ENCODE peak calls at places on chromosomes 3 and 15, in four cellular contexts. Q is foreskin fibroblast, D is heart left ventricle, R is type B pancreatic cell. V is an unnamed sample.

GRCh38 chr3:50227390-50228183 is 8.4 kb upstream of the GNAI2 start:
- DNase-seq in D (peak; percentile 93), R (peak; percentile 96), Q (peak; percentile 88), V (peak; percentile 84)

GRCh38 chr3:71240035-71240434 is 343.5 kb downstream of the FOXP1 start:
- DNase-seq in R (no peak), Q (no peak), D (peak; percentile 32), V (no peak)

GRCh38 chr15:81814882-81815455 is 230.8 kb downstream of the MEX3B start:
- DNase-seq in R (no peak), D (no peak), Q (no peak), V (no peak)

GRCh38 chr3:171614318-171614967 is 154.2 kb upstream of the TNIK start:
- DNase-seq in R (no peak), Q (no peak), D (peak; percentile 28), V (no peak)

GRCh38 chr15:78913012-78913411 is 31.8 kb downstream of the CTSH start:
- DNase-seq in D (no peak), Q (no peak), R (no peak), V (no peak)

GRCh38 chr15:63439536-63440264 is 58.1 kb upstream of the CA12 start:
- DNase-seq in D (no peak), R (no peak), Q (peak; percentile 42), V (peak; percentile 31)

GRCh38 chr3:101978348-101978747 is 129.0 kb downstream of the NFKBIZ start:
- DNase-seq in D (no peak), Q (no peak), R (no peak), V (no peak)

GRCh38 chr3:123086110-123086642 is 19.4 kb downstream of the PDIA5 start:
- DNase-seq in Q (no peak), R (no peak), D (no peak), V (no peak)

GRCh38 chr3:179450321-179450720 is 949 bp downstream of the GNB4 start:
- DNase-seq in D (no peak), Q (no peak), R (no peak), V (peak; percentile 3)

GRCh38 chr3:123122525-123123315 is 55.9 kb downstream of the PDIA5 start:
- DNase-seq in R (no peak), D (no peak), Q (peak; percentile 21), V (peak; percentile 11)

GRCh38 chr3:154151969-154152368 is 30.8 kb downstream of the ARHGEF26 start:
- DNase-seq in Q (peak; percentile 62), D (no peak), R (no peak), V (no peak)

GRCh38 chr3:52385157-52385556 is 59.7 kb downstream of the SEMA3G start:
- DNase-seq in R (no peak), Q (peak; percentile 20), D (no peak), V (peak; percentile 43)
- TF ChIP-seq CTCF in R (peak; percentile 70), Q (peak; percentile 57), D (no peak), V (peak; percentile 81)

GRCh38 chr3:167100651-167101050 is 279.4 kb downstream of the ZBBX start:
- DNase-seq in D (no peak), Q (no peak), R (no peak), V (no peak)

GRCh38 chr3:167106456-167106855 is 273.6 kb downstream of the ZBBX start:
- DNase-seq in D (no peak), Q (no peak), R (no peak), V (no peak)

GRCh38 chr3:167100200-167100599 is 279.9 kb downstream of the ZBBX start:
- DNase-seq in R (no peak), D (no peak), Q (no peak), V (no peak)

DNA sequence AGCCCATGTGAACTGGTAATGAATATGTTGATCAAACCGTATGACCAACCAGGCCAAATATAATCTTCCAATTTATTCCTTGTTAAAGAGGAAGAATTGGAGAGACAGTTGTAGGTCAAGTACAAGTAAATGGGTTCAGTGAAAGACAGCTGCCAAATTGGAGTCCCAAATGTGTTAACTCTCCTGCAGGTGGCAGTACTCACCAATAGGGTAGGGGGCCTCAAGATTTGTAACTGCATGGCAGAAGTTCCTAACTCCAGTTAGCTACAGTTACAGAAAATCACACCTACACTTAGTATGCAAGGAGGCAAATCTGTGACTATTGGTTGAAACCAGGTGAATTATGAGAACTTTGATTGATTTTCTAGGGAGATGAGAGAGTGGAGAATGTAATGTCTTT is 278.0 kb downstream of the ZBBX start:
- DNase-seq in R (no peak), D (no peak), Q (no peak), V (no peak)
- TF ChIP-seq CTCF in R (peak; percentile 42), D (no peak), Q (no peak), V (no peak)

GRCh38 chr3:30749230-30749629 is 142.8 kb downstream of the TGFBR2 start:
- DNase-seq in D (no peak), R (no peak), Q (no peak), V (no peak)

GRCh38 chr3:30752961-30753360 is 141.5 kb downstream of the GADL1 start:
- DNase-seq in Q (peak; percentile 62), R (no peak), D (no peak), V (peak; percentile 46)

GRCh38 chr3:30747771-30748281 is 141.4 kb downstream of the TGFBR2 start:
- DNase-seq in R (no peak), Q (peak; percentile 30), D (no peak), V (peak; percentile 41)

GRCh38 chr3:30750967-30751366 is 143.5 kb downstream of the GADL1 start:
- DNase-seq in D (no peak), R (no peak), Q (no peak), V (no peak)

DNA sequence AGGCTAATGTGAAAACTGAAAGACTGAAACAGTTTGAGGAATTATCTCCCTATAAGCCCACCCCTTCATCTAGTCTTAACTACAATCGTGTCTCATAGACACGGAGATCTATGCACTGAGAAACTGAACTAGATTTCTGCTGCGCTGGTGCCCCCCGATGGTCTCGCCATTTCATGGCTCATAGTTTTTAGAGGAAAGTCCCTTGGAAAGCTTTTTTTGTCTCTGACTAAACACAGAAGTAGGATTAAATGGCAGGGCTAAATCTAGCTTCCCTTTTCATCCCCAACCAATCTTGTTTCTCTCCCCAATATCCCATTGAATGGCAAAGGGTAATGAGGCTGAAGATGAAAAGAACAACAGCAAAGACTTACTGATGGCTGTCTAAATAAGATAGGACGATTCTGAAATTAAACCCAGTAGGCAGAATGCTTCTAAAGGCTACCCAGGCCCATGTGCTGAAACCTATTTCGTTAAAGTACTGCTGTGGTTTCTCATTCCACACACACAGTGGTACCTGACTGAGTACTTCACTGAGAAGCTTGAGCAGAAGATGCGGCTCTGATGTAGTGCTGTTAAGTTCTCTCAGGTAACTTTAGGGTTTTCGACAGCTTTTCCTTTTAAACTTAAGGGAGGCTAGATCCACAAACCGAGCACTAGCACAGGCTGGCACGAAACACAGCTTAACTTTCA is 142.7 kb downstream of the GADL1 start:
- DNase-seq in D (peak; percentile 30), R (no peak), Q (peak; percentile 31), V (peak; percentile 47)
- TF ChIP-seq CTCF in D (peak; percentile 38), R (peak; percentile 69), Q (peak; percentile 42), V (peak; percentile 75)

DNA sequence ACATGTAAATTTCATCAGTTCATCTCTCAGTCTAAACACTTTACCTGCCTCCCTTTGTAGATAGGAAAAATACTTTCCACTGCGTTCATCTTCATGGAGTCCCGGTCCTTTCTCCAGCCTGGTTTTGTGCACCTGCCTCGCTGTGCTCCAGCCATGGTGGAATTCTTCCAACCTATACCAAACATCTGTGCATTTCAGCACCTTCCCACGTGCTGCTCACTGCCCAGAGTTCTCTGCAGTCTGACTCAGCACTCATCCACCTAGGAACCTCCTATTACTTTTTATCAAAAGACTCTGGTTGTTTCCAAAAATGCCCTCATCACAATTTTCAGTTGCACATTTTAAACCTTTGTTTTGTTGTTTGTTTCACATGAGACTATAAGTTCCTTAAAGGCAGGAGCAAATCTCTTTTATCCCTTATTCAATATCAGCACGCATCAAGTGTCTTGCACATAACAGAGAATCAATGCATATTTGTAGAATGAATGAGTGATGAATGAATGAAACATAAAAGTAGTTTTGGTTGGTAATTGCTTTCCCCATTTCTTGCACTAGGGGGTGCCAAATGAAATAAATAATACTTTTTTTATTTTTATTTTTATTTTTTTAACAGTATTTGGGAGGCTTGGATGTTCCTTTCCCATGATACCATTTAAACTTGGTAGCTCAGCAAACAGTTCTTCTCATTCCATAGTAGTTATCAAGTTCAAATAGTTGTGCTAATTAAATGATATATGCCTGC is 30.2 kb upstream of the ADAMTS9 start:
- DNase-seq in D (no peak), Q (no peak), R (no peak), V (no peak)
- TF ChIP-seq CTCF in D (peak; percentile 48), Q (peak; percentile 39), R (peak; percentile 79), V (peak; percentile 76)

DNA sequence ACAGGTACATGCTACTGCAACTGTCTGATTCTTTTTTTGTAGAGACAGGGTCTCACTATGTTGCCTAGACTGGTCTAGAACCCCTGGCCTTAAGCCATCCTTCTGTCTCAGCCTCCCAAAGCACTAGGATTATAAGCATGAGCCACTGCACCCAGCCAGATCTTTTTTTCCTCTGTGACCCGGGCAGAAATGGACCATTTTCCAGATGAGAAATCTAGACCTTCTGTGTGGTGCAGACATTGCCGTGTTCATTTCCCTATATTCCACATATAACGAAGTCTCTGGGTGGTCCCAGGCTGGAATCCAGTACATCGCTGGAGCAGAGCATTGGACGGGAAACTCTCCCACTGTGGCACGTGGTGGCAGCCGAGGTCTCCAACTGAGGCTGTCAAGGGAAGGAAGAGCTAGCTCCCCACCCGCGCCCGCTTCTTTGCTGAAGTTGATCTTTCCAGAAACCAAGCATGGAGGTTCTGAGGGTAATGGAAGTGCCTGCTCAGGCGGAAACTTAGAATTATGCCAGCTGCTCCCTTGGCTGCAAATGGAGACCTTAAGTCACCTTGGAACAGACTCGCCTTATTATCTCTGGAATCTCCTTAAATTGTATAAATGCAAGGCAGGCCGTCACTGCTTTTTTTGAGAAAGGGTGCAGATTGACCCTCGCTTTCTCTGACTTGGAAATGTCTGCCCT is 23.1 kb upstream of the TXNRD3 start:
- DNase-seq in R (no peak), D (no peak), Q (no peak), V (no peak)
- TF ChIP-seq CTCF in R (no peak), D (no peak), Q (no peak), V (no peak)

GRCh38 chr3:107064445-107065060 is 312.7 kb upstream of the CCDC54 start:
- DNase-seq in D (peak; percentile 57), Q (peak; percentile 65), R (peak; percentile 71), V (peak; percentile 68)
- TF ChIP-seq CTCF in D (peak; percentile 84), Q (peak; percentile 81), R (peak; percentile 95), V (peak; percentile 94)

GRCh38 chr3:132160218-132160617 is 125.4 kb upstream of the CPNE4 start:
- DNase-seq in Q (no peak), D (no peak), R (no peak), V (no peak)

GRCh38 chr3:132164469-132165092 is 129.8 kb upstream of the CPNE4 start:
- DNase-seq in R (no peak), D (no peak), Q (peak; percentile 78), V (no peak)

DNA sequence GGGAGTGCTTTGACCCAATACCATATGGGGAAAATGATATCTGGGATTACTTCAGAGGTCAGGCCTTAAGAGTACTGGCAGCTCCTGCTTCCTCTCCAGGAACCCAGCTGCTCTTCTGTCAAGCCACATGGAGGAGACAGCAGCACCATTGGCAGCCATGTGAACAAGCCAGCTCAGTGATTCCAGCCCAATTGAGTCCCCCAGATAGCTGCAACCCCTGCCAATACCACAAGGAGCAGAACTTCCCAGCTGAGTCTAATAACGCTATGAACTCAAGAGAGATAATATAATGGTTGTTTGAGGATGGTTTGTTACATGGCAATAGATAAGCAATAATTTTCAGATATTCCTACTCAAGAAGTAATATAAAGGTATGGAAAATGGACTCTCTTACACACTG is 126.8 kb upstream of the CPNE4 start:
- DNase-seq in Q (peak; percentile 9), D (no peak), R (no peak), V (no peak)
- TF ChIP-seq CTCF in Q (no peak), D (no peak), R (no peak), V (peak; percentile 13)

V was measured in HFFc6.